ENCODE peak calls at places on chromosomes 5 and 9, in five cellular contexts. One of them, this sample, is unnamed.

GRCh38 chr5:103041071-103041676 is 78.8 kb downstream of the GIN1 start:
- DNase-seq in Panc1: peak; percentile 36
- DNase-seq in cardiac muscle cell: peak; percentile 18
- DNase-seq in stomach: no peak
- DNase-seq in upper lobe of right lung: no peak
- DNase-seq in this sample: no peak

GRCh38 chr5:160054047-160054446 is 45.1 kb downstream of the TTC1 start:
- DNase-seq in Panc1: no peak
- DNase-seq in upper lobe of right lung: no peak
- DNase-seq in cardiac muscle cell: no peak
- DNase-seq in stomach: no peak
- DNase-seq in this sample: no peak

GRCh38 chr9:134484479-134484878 is 157.1 kb upstream of the COL5A1 start:
- DNase-seq in stomach: no peak
- DNase-seq in upper lobe of right lung: peak; percentile 51
- DNase-seq in Panc1: no peak
- DNase-seq in cardiac muscle cell: no peak
- DNase-seq in this sample: no peak

GRCh38 chr5:154202379-154203260 is 12.1 kb downstream of the GALNT10 start:
- DNase-seq in Panc1: no peak
- DNase-seq in upper lobe of right lung: no peak
- DNase-seq in cardiac muscle cell: no peak
- DNase-seq in stomach: peak; percentile 53
- DNase-seq in this sample: peak; percentile 47

GRCh38 chr5:7886849-7887460 is 18.0 kb downstream of the MTRR start:
- DNase-seq in Panc1: no peak
- DNase-seq in upper lobe of right lung: no peak
- DNase-seq in stomach: no peak
- DNase-seq in cardiac muscle cell: peak; percentile 38
- DNase-seq in this sample: no peak

GRCh38 chr9:127215266-127216209 is 49.0 kb upstream of the GARNL3 start:
- DNase-seq in Panc1: no peak
- DNase-seq in stomach: no peak
- DNase-seq in upper lobe of right lung: no peak
- DNase-seq in cardiac muscle cell: no peak
- DNase-seq in this sample: no peak

GRCh38 chr5:16618138-16618897 is 1.5 kb upstream of the RETREG1 start:
- DNase-seq in stomach: no peak
- DNase-seq in upper lobe of right lung: no peak
- DNase-seq in cardiac muscle cell: no peak
- DNase-seq in Panc1: no peak
- DNase-seq in this sample: no peak

GRCh38 chr9:2420488-2421056 is 201.0 kb upstream of the VLDLR start:
- DNase-seq in upper lobe of right lung: no peak
- DNase-seq in Panc1: no peak
- DNase-seq in stomach: no peak
- DNase-seq in cardiac muscle cell: no peak
- DNase-seq in this sample: no peak

GRCh38 chr5:112552791-112553190 is 133.7 kb upstream of the EPB41L4A start:
- DNase-seq in Panc1: no peak
- DNase-seq in upper lobe of right lung: no peak
- DNase-seq in stomach: no peak
- DNase-seq in cardiac muscle cell: no peak
- DNase-seq in this sample: no peak

GRCh38 chr5:134465856-134466240 is 54.2 kb upstream of the CDKN2AIPNL start:
- DNase-seq in stomach: peak; percentile 93
- DNase-seq in upper lobe of right lung: peak; percentile 94
- DNase-seq in Panc1: peak; percentile 35
- DNase-seq in cardiac muscle cell: peak; percentile 78
- DNase-seq in this sample: peak; percentile 49

GRCh38 chr9:130927995-130928900 is 10.8 kb downstream of the FIBCD1 start:
- DNase-seq in stomach: peak; percentile 80
- DNase-seq in upper lobe of right lung: no peak
- DNase-seq in Panc1: no peak
- DNase-seq in cardiac muscle cell: no peak
- DNase-seq in this sample: no peak

GRCh38 chr5:55903121-55903701 is 52.1 kb downstream of the IL31RA start:
- DNase-seq in cardiac muscle cell: no peak
- DNase-seq in Panc1: no peak
- DNase-seq in upper lobe of right lung: no peak
- DNase-seq in stomach: no peak
- DNase-seq in this sample: peak; percentile 62

GRCh38 chr5:78597068-78597857 is 51.3 kb downstream of the LHFPL2 start:
- DNase-seq in upper lobe of right lung: no peak
- DNase-seq in cardiac muscle cell: no peak
- DNase-seq in Panc1: no peak
- DNase-seq in stomach: no peak
- DNase-seq in this sample: no peak

GRCh38 chr5:129122560-129122959 is 28.0 kb downstream of the ISOC1 start:
- DNase-seq in Panc1: no peak
- DNase-seq in stomach: no peak
- DNase-seq in upper lobe of right lung: no peak
- DNase-seq in cardiac muscle cell: no peak
- DNase-seq in this sample: no peak

GRCh38 chr9:136507992-136508375 is 25.1 kb upstream of the SEC16A start:
- DNase-seq in cardiac muscle cell: no peak
- DNase-seq in Panc1: no peak
- DNase-seq in stomach: no peak
- DNase-seq in upper lobe of right lung: no peak
- DNase-seq in this sample: no peak

GRCh38 chr5:80177236-80177635 is 78.6 kb downstream of the SERINC5 start:
- DNase-seq in cardiac muscle cell: no peak
- DNase-seq in stomach: no peak
- DNase-seq in upper lobe of right lung: no peak
- DNase-seq in Panc1: no peak
- DNase-seq in this sample: no peak

GRCh38 chr9:123089040-123089439 is 55.6 kb downstream of the GPR21 start:
- DNase-seq in upper lobe of right lung: no peak
- DNase-seq in Panc1: no peak
- DNase-seq in stomach: no peak
- DNase-seq in cardiac muscle cell: no peak
- DNase-seq in this sample: no peak

GRCh38 chr5:173633304-173633703 is 16.9 kb upstream of the BOD1 start:
- DNase-seq in Panc1: no peak
- DNase-seq in upper lobe of right lung: no peak
- DNase-seq in cardiac muscle cell: no peak
- DNase-seq in stomach: no peak
- DNase-seq in this sample: no peak

GRCh38 chr5:157342822-157343402 is 77.0 kb downstream of the CYFIP2 start:
- DNase-seq in upper lobe of right lung: no peak
- DNase-seq in stomach: peak; percentile 31
- DNase-seq in cardiac muscle cell: peak; percentile 30
- DNase-seq in Panc1: no peak
- DNase-seq in this sample: no peak

GRCh38 chr9:131228988-131229387 is 47.3 kb downstream of the FAM78A start:
- DNase-seq in upper lobe of right lung: no peak
- DNase-seq in stomach: no peak
- DNase-seq in Panc1: no peak
- DNase-seq in cardiac muscle cell: no peak
- DNase-seq in this sample: no peak

DNA sequence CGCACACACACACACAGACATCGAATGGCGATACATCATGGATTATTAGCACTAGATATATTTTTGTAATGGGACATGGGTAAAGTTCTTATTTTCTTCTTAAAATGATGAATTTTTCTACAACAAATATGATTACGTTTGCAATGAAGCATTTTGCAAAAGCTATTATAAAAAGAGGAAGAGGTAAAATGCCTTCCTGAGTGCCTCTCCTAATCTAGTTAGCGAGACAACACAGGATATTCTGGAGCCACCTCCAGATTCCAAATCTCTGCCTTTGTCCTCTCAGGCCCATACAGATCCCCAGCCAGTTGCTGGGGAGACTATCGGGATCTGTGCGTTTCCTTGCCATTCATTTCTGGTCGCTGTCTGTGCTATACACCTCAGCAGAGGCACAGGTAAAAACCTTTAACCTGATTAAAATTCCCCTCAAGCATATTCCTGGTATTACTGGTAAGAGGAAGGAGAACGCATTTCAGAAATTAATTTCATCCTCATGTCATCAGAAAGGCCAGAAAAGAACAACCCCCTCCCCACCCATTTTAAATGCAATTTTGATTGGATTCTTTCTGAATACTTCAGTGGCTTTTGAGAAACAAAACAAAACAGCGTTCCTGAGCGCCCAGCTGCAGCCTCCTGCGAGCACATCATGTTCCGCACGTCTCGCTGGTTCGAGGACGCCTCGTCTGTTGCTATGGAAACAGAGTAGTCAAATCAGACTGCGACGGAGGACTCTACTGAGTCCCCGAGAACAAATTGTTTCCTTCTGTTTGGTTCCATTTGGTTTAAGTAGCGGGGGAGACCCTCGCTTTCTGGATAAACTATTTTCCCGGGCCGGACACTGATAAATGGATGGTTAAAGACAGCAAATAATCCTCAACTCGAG is 69.3 kb downstream of the SLC28A3 start:
- DNase-seq in stomach: peak; percentile 36
- DNase-seq in Panc1: no peak
- DNase-seq in cardiac muscle cell: peak; percentile 39
- DNase-seq in upper lobe of right lung: peak; percentile 66
- DNase-seq in this sample: peak; percentile 21
- H3K4me3 ChIP-seq in stomach: peak overlapping the region; percentile 9
- H3K4me3 ChIP-seq in Panc1: no peak overlapping the region
- H3K4me3 ChIP-seq in cardiac muscle cell: no peak overlapping the region
- H3K4me3 ChIP-seq in upper lobe of right lung: no peak overlapping the region
- H3K4me3 ChIP-seq in this sample: no peak overlapping the region

DNA sequence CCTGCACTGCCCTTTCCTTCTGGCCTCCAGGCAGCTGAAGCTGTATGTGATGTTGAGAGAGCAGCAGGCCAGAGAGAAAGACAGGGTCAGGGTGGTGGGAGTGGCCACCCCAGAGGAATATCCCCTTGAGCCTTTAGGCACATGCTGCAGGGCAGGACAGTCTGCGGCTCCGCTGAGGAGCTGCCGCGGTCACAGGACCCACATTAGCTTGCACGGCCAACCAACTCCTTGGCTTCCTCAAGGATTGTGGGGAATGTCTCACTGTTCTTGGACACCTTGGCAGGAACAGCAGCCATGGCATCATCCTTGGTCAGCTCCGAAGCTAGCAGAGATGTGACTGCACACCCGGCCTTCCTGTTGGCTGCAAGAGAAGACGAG is 27.8 kb downstream of the PCDHGC5 start:
- DNase-seq in cardiac muscle cell: no peak
- DNase-seq in Panc1: no peak
- DNase-seq in upper lobe of right lung: no peak
- DNase-seq in stomach: no peak
- DNase-seq in this sample: no peak
- H3K4me1 ChIP-seq in cardiac muscle cell: peaks cover 3% of the 10 kb centered on the region
- H3K4me1 ChIP-seq in Panc1: peaks cover 43% of the 10 kb centered on the region
- H3K4me1 ChIP-seq in upper lobe of right lung: peaks cover 62% of the 10 kb centered on the region
- H3K4me1 ChIP-seq in stomach: peaks cover 62% of the 10 kb centered on the region
- H3K4me1 ChIP-seq in this sample: peaks cover 20% of the 10 kb centered on the region

GRCh38 chr5:180848878-180849277 is 12.2 kb downstream of the ZFP62 start:
- DNase-seq in stomach: no peak
- DNase-seq in cardiac muscle cell: no peak
- DNase-seq in Panc1: no peak
- DNase-seq in upper lobe of right lung: no peak
- DNase-seq in this sample: no peak

GRCh38 chr5:180850434-180851078 is 10.5 kb downstream of the ZFP62 start:
- DNase-seq in upper lobe of right lung: no peak
- DNase-seq in Panc1: no peak
- DNase-seq in cardiac muscle cell: no peak
- DNase-seq in stomach: no peak
- DNase-seq in this sample: no peak

GRCh38 chr5:180852510-180852909 is 8.6 kb downstream of the ZFP62 start:
- DNase-seq in Panc1: no peak
- DNase-seq in cardiac muscle cell: no peak
- DNase-seq in upper lobe of right lung: no peak
- DNase-seq in stomach: no peak
- DNase-seq in this sample: no peak

GRCh38 chr5:180848265-180848664 is 12.8 kb downstream of the ZFP62 start:
- DNase-seq in stomach: no peak
- DNase-seq in Panc1: no peak
- DNase-seq in upper lobe of right lung: no peak
- DNase-seq in cardiac muscle cell: no peak
- DNase-seq in this sample: no peak

GRCh38 chr5:180849827-180850226 is 11.2 kb downstream of the ZFP62 start:
- DNase-seq in upper lobe of right lung: no peak
- DNase-seq in stomach: no peak
- DNase-seq in cardiac muscle cell: no peak
- DNase-seq in Panc1: no peak
- DNase-seq in this sample: no peak
- H3K9me3 ChIP-seq in upper lobe of right lung: no peaks in the 10 kb centered on the region
- H3K9me3 ChIP-seq in stomach: peaks cover 32% of the 10 kb centered on the region
- H3K9me3 ChIP-seq in cardiac muscle cell: peaks cover 15% of the 10 kb centered on the region
- H3K9me3 ChIP-seq in Panc1: peaks cover 84% of the 10 kb centered on the region
- H3K9me3 ChIP-seq in this sample: no peaks in the 10 kb centered on the region

DNA sequence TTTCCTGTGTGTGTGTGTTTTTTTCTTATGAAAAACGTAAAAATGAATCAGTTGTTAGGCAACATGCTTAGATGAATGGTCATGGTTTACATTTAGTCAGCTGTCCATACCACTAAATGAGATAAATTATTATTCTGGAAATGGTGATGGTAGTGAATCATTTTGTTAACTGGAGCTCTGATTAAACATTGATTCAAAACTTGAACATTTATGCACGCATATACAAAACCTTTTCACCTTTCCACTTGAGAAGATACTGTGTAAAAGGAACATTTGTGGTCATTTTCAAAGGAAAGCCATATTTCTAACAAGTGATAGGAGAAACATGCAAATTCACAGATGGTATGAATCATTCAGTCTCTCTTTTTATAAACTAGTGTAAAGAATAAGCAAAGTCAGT is 162.0 kb downstream of the SLC25A46 start:
- DNase-seq in upper lobe of right lung: no peak
- DNase-seq in cardiac muscle cell: no peak
- DNase-seq in stomach: no peak
- DNase-seq in Panc1: peak; percentile 73
- DNase-seq in this sample: no peak
- H3K4me3 ChIP-seq in upper lobe of right lung: no peak overlapping the region
- H3K4me3 ChIP-seq in cardiac muscle cell: no peak overlapping the region
- H3K4me3 ChIP-seq in stomach: no peak overlapping the region
- H3K4me3 ChIP-seq in Panc1: no peak overlapping the region
- H3K4me3 ChIP-seq in this sample: no peak overlapping the region

GRCh38 chr5:959581-960531 is 48.7 kb upstream of the NKD2 start:
- DNase-seq in stomach: no peak
- DNase-seq in cardiac muscle cell: no peak
- DNase-seq in upper lobe of right lung: peak; percentile 64
- DNase-seq in Panc1: no peak
- DNase-seq in this sample: no peak
- H3K4me1 ChIP-seq in stomach: peaks cover 51% of the 10 kb centered on the region
- H3K4me1 ChIP-seq in cardiac muscle cell: peaks cover 5% of the 10 kb centered on the region
- H3K4me1 ChIP-seq in upper lobe of right lung: peaks cover 25% of the 10 kb centered on the region
- H3K4me1 ChIP-seq in Panc1: peaks cover 46% of the 10 kb centered on the region
- H3K4me1 ChIP-seq in this sample: peaks cover 34% of the 10 kb centered on the region

GRCh38 chr5:67880358-67880810 is 335.2 kb upstream of the PIK3R1 start:
- DNase-seq in cardiac muscle cell: no peak
- DNase-seq in upper lobe of right lung: no peak
- DNase-seq in Panc1: no peak
- DNase-seq in stomach: peak; percentile 26
- DNase-seq in this sample: no peak
- H3K9me3 ChIP-seq in cardiac muscle cell: no peaks in the 10 kb centered on the region
- H3K9me3 ChIP-seq in upper lobe of right lung: no peaks in the 10 kb centered on the region
- H3K9me3 ChIP-seq in Panc1: no peaks in the 10 kb centered on the region
- H3K9me3 ChIP-seq in stomach: no peaks in the 10 kb centered on the region
- H3K9me3 ChIP-seq in this sample: no peaks in the 10 kb centered on the region

This sample was measured in CD4-positive, alpha-beta memory T cell.